ENCODE peak calls at places on chromosome 1, in six cellular contexts. H is right lobe of liver, N is fibroblast of lung, V is psoas muscle, G is lung, I is endodermal cell. T is an unnamed sample. For H3K4me1 and H3K9me3, the result is how much of the 10 kb centered on the place peaks cover.

GRCh38 chr1:230201445-230201844 is 134.4 kb downstream of the GALNT2 start:
- DNase-seq in H (no peak), N (no peak), V (peak), G (no peak), I (no peak), T (no peak)

GRCh38 chr1:17540255-17541001 is 930 bp downstream of the ARHGEF10L start:
- DNase-seq in H (no peak), N (peak), V (peak), G (no peak), I (peak), T (no peak)

GRCh38 chr1:46236882-46237281 is 10.7 kb upstream of the RAD54L start:
- DNase-seq in H (no peak), N (no peak), V (no peak), G (no peak), I (no peak), T (no peak)

GRCh38 chr1:21896652-21897532 is 40.2 kb downstream of the HSPG2 start:
- DNase-seq in H (peak), N (no peak), V (peak), G (peak), I (peak), T (no peak)

GRCh38 chr1:21324368-21325137 is 34.3 kb upstream of the ECE1 start:
- DNase-seq in H (peak), N (peak), V (peak), G (peak), I (peak), T (peak)

GRCh38 chr1:42934541-42935312 is 23.9 kb downstream of the SLC2A1 start:
- DNase-seq in H (peak), N (no peak), V (no peak), G (no peak), I (peak), T (no peak)

GRCh38 chr1:154626456-154627246 is 18.7 kb upstream of the ADAR start:
- DNase-seq in H (no peak), N (no peak), V (no peak), G (no peak), I (no peak), T (no peak)

GRCh38 chr1:95003433-95003738 is 69.4 kb downstream of the ALG14 start:
- DNase-seq in H (no peak), N (peak), V (no peak), G (no peak), I (no peak), T (no peak)

GRCh38 chr1:85230305-85230977 is 29.0 kb downstream of the C1orf52 start:
- DNase-seq in H (no peak), N (no peak), V (no peak), G (no peak), I (peak), T (peak)

GRCh38 chr1:20185834-20186782 is at the start of the genes PLA2G2C and UBXN10:
- DNase-seq in H (peak), N (no peak), V (peak), G (peak), I (peak), T (peak)

GRCh38 chr1:59481915-59482505 is 185.1 kb downstream of the FGGY start:
- DNase-seq in H (no peak), N (peak), V (no peak), G (no peak), I (no peak), T (no peak)

GRCh38 chr1:213438339-213438738 is 387.3 kb downstream of the RPS6KC1 start:
- DNase-seq in H (no peak), N (no peak), V (no peak), G (no peak), I (no peak), T (no peak)

GRCh38 chr1:109932232-109932631 is 21.6 kb downstream of the CSF1 start:
- DNase-seq in H (no peak), N (no peak), V (no peak), G (no peak), I (peak), T (no peak)

GRCh38 chr1:11528636-11529121 is 49.7 kb downstream of the DISP3 start:
- DNase-seq in H (no peak), N (no peak), V (no peak), G (no peak), I (peak), T (no peak)

GRCh38 chr1:192453360-192454045 is 122.1 kb upstream of the RGS1 start:
- DNase-seq in H (no peak), N (no peak), V (no peak), G (no peak), I (no peak), T (no peak)

GRCh38 chr1:39898648-39899603 is 2.8 kb downstream of the MYCL start:
- DNase-seq in H (peak), N (peak), V (no peak), G (peak), I (peak), T (no peak)

GRCh38 chr1:84672080-84672735 is 18.1 kb downstream of the SSX2IP start:
- DNase-seq in H (no peak), N (no peak), V (no peak), G (no peak), I (no peak), T (no peak)

GRCh38 chr1:237258871-237259270 is 216.9 kb downstream of the RYR2 start:
- DNase-seq in H (no peak), N (peak), V (no peak), G (no peak), I (no peak), T (no peak)

GRCh38 chr1:165129568-165130164 is 226.8 kb downstream of the LMX1A start:
- DNase-seq in H (peak), N (peak), V (peak), G (peak), I (peak), T (peak)

GRCh38 chr1:151547119-151547899 is 7.2 kb downstream of the TUFT1 start:
- DNase-seq in H (peak), N (peak), V (peak), G (peak), I (peak), T (no peak)

GRCh38 chr1:17853241-17853640 is 98.1 kb downstream of the ACTL8 start:
- DNase-seq in H (no peak), N (no peak), V (no peak), G (no peak), I (no peak), T (no peak)

GRCh38 chr1:12496154-12496961 is 121.7 kb downstream of the DHRS3 start:
- DNase-seq in H (no peak), N (no peak), V (no peak), G (no peak), I (no peak), T (no peak)

GRCh38 chr1:11138952-11139351 is 39.3 kb upstream of the EXOSC10 start:
- DNase-seq in H (no peak), N (peak), V (no peak), G (no peak), I (no peak), T (no peak)

GRCh38 chr1:42332877-42333276 is 2.2 kb downstream of the FOXJ3 start:
- DNase-seq in H (no peak), N (no peak), V (no peak), G (no peak), I (no peak), T (no peak)

GRCh38 chr1:170114916-170115315 is 30.8 kb upstream of the NTMT2 start:
- DNase-seq in H (no peak), N (peak), V (no peak), G (no peak), I (no peak), T (no peak)

GRCh38 chr1:30173560-30173959 is 549.8 kb downstream of the MATN1 start:
- DNase-seq in H (no peak), N (no peak), V (no peak), G (peak), I (peak), T (no peak)

GRCh38 chr1:24514946-24515345 is 12.3 kb downstream of the RCAN3 start:
- DNase-seq in H (no peak), N (no peak), V (no peak), G (no peak), I (no peak), T (no peak)

GRCh38 chr1:157505481-157506272 is 46.6 kb downstream of the FCRL5 start:
- DNase-seq in H (peak), N (peak), V (peak), G (peak), I (peak), T (peak)

GRCh38 chr1:113166473-113166872 is 93.5 kb downstream of the LRIG2 start:
- DNase-seq in H (peak), N (no peak), V (no peak), G (no peak), I (no peak), T (no peak)

GRCh38 chr1:100930494-100930893 is 34.6 kb downstream of the SLC30A7 start:
- DNase-seq in H (no peak), N (no peak), V (no peak), G (no peak), I (no peak), T (peak)

DNA sequence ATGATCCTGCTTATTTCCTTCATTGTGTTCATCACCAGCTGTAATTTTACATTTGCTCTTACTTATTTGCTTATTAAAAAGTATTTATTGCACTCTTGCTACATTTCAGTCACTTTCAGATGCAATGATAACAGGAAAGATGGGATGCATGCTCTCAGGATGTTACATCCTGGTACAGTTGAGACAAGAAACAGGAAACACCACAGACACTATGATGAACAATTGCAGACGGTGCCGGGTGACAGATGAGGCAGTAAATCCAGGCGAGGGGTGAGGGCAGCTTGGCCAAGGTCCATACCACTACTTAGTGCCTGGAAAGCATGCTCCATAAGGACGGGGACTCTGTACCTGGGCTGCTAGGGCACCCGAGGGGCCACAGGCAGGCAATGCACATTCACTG is 156.6 kb upstream of the RAB4A start:
- DNase-seq in H (no peak), N (peak), V (no peak), G (no peak), I (no peak), T (no peak)
- H3K4me1 ChIP-seq in H (under half), N (under half), V (under half), G (under half), I (under half), T (under half)

GRCh38 chr1:182601926-182602325 is 2.3 kb downstream of the RGS16 start:
- DNase-seq in H (no peak), N (no peak), V (no peak), G (no peak), I (no peak), T (no peak)
- H3K27ac ChIP-seq in H (no peak), N (no peak), V (no peak), G (peak), I (no peak), T (peak)

DNA sequence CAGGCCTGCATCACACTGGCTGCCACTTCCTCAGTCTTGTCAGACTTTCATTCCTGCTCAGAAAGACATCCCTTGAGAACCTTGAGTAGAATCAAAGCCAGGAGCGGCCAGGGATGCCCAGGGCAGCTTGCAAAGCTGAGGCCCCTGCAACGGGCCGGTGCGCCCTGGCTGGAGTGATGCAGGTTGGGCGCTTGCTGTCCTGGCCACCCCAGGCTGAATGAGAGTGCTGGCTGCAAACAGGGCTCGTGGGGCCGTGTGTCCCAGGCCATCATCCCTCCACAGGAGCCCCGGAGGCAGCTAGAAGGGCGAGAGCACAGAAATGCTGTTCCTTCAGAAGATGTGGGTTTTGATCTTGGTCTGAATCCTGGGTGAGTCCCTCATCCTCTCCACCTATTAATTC is 67.2 kb upstream of the FAM20B start:
- DNase-seq in H (no peak), N (no peak), V (no peak), G (no peak), I (no peak), T (no peak)
- H3K9me3 ChIP-seq in H (under half), N (under half), V (under half), G (under half), I (under half), T (under half)

DNA sequence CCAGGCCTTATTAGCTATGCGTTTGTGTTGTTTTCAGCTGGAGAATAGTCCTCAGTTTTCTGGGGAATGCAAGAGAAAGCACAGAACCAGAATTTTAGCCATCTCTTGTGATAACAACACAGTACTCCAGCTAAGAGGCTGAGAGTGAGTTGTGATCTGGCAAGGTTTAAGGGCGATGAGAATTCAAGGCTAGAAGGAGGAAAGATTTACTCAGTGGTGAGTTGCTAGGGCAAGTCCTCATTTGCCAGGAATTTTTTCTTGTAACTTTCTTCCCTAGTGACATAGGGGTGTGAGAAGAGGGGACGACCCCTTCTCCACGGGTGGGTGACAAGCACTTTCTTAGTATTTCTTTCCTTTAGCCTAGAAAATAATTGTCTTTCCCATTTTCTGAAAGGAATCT is 53.2 kb downstream of the HHAT start:
- DNase-seq in H (no peak), N (no peak), V (no peak), G (no peak), I (no peak), T (no peak)
- H3K4me1 ChIP-seq in H (under half), N (under half), V (under half), G (under half), I (under half), T (under half)

GRCh38 chr1:179047637-179048002 is 21.9 kb downstream of the FAM20B start:
- DNase-seq in H (no peak), N (no peak), V (no peak), G (no peak), I (no peak), T (no peak)

GRCh38 chr1:179046808-179047636 is 21.3 kb downstream of the FAM20B start:
- DNase-seq in H (no peak), N (no peak), V (no peak), G (no peak), I (no peak), T (no peak)

GRCh38 chr1:179052776-179053175 is 27.1 kb downstream of the FAM20B start:
- DNase-seq in H (no peak), N (no peak), V (no peak), G (no peak), I (no peak), T (no peak)

GRCh38 chr1:179043907-179044306 is 18.2 kb downstream of the FAM20B start:
- DNase-seq in H (no peak), N (no peak), V (no peak), G (no peak), I (no peak), T (no peak)

GRCh38 chr1:179048339-179049124 is 22.8 kb downstream of the FAM20B start:
- DNase-seq in H (no peak), N (no peak), V (no peak), G (no peak), I (no peak), T (no peak)
- H3K27ac ChIP-seq in H (no peak), N (no peak), V (no peak), G (no peak), I (no peak), T (no peak)

T was measured in CD4-positive, CD25-positive, alpha-beta regulatory T cell.